ENCODE peak calls at places on chromosomes 16 and 17, in nine cellular contexts. R is LoVo; L is Caco-2; M is naive thymus-derived CD8-positive, alpha-beta T cell; X is left cardiac atrium; V is amygdala; G is stimulated activated CD4-positive, alpha-beta T cell treated with anti-CD3 and anti-CD28 coated beads, TNF-alpha, amount 100 ng/mL, for 48 hours; E is stomach; C is HS-27A. Z is an unnamed sample.

GRCh38 chr17:63911657-63912100 is 621 bp upstream of the CSHL1 start:
- DNase-seq in G (peak), M (peak), C (no peak), V (peak), L (no peak), E (peak), X (no peak), R (peak), Z (no peak)

GRCh38 chr16:303760-304505 is 21.0 kb downstream of the PDIA2 start:
- DNase-seq in V (no peak), R (no peak), X (no peak), C (no peak), E (no peak), G (no peak), L (no peak), M (no peak), Z (no peak)

GRCh38 chr17:78661092-78661770 is 84.0 kb upstream of the DNAH17 start:
- DNase-seq in C (no peak), V (no peak), L (peak), G (no peak), X (no peak), M (no peak), R (peak), E (no peak), Z (no peak)

GRCh38 chr17:47789611-47790520 is 31.7 kb downstream of the OSBPL7 start:
- DNase-seq in L (peak), M (peak), V (no peak), R (no peak), X (peak), E (peak), C (no peak), G (peak), Z (no peak)

GRCh38 chr17:29579866-29580771 is 9.3 kb downstream of the GIT1 start:
- DNase-seq in C (no peak), E (peak), M (peak), G (peak), V (peak), R (peak), L (peak), X (peak), Z (peak)

GRCh38 chr16:88968589-88969280 is 8.3 kb downstream of the CBFA2T3 start:
- DNase-seq in G (no peak), R (no peak), E (no peak), L (no peak), C (no peak), M (no peak), X (no peak), V (no peak), Z (no peak)

GRCh38 chr16:86353185-86353584 is 157.1 kb upstream of the FOXF1 start:
- DNase-seq in C (no peak), M (no peak), L (no peak), E (no peak), R (no peak), G (no peak), V (no peak), X (no peak), Z (no peak)

GRCh38 chr17:75785770-75786538 is 1.3 kb downstream of the UNK start:
- DNase-seq in X (no peak), M (no peak), V (peak), R (no peak), C (no peak), E (no peak), L (no peak), G (no peak), Z (no peak)

GRCh38 chr16:11474617-11475291 is 112.0 kb downstream of the LITAF start:
- DNase-seq in V (no peak), R (no peak), L (peak), M (no peak), C (no peak), X (no peak), E (peak), G (no peak), Z (no peak)

GRCh38 chr16:56226187-56226586 is 34.9 kb downstream of the GNAO1 start:
- DNase-seq in R (no peak), E (no peak), C (no peak), V (no peak), L (no peak), X (peak), G (no peak), M (no peak), Z (no peak)

GRCh38 chr17:50693041-50693682 is 14.6 kb downstream of the ANKRD40 start:
- DNase-seq in M (no peak), C (no peak), G (no peak), E (no peak), X (no peak), L (peak), R (peak), V (no peak), Z (no peak)

GRCh38 chr17:3879591-3880417 is 13.0 kb downstream of the CAMKK1 start:
- DNase-seq in M (no peak), R (no peak), V (no peak), L (no peak), C (no peak), G (no peak), X (no peak), E (no peak), Z (no peak)

GRCh38 chr16:89491238-89491869 is 993 bp upstream of the ANKRD11 start:
- DNase-seq in C (no peak), R (no peak), V (no peak), M (no peak), L (no peak), E (no peak), G (no peak), X (no peak), Z (no peak)

GRCh38 chr16:71353736-71354135 is 4.8 kb upstream of the CALB2 start:
- DNase-seq in R (no peak), X (no peak), V (no peak), L (peak), E (no peak), C (no peak), G (no peak), M (no peak), Z (no peak)

GRCh38 chr16:70694088-70694487 is 8.2 kb upstream of the MTSS2 start:
- DNase-seq in X (no peak), L (peak), R (peak), C (peak), V (no peak), G (no peak), E (no peak), M (no peak), Z (peak)

GRCh38 chr17:75478508-75478907 is 22.1 kb downstream of the TMEM94 start:
- DNase-seq in C (no peak), G (no peak), M (no peak), R (no peak), L (no peak), E (no peak), V (no peak), X (no peak), Z (no peak)

GRCh38 chr16:2985893-2986355 is 5.7 kb upstream of the PKMYT1 start:
- DNase-seq in L (no peak), G (no peak), E (peak), M (no peak), R (no peak), V (no peak), X (peak), C (no peak), Z (no peak)

GRCh38 chr17:39775075-39775474 is 37.3 kb downstream of the GRB7 start:
- DNase-seq in R (no peak), E (no peak), G (no peak), X (no peak), V (no peak), L (no peak), C (no peak), M (no peak), Z (no peak)

GRCh38 chr17:46851029-46851741 is at the start of gene WNT9B:
- DNase-seq in C (no peak), G (no peak), M (no peak), X (peak), L (peak), R (peak), V (no peak), E (peak), Z (no peak)

GRCh38 chr16:30778549-30779244 is 8.3 kb downstream of the ZNF629 start:
- DNase-seq in X (no peak), G (no peak), R (no peak), M (no peak), L (no peak), C (no peak), V (no peak), E (no peak), Z (no peak)

GRCh38 chr17:73165616-73166404 is 1.0 kb downstream of the SSTR2 start:
- DNase-seq in C (no peak), E (no peak), L (no peak), X (peak), G (no peak), R (no peak), V (no peak), M (no peak), Z (no peak)

GRCh38 chr16:11667221-11667823 is 933 bp upstream of the SNN start:
- DNase-seq in X (no peak), V (no peak), E (no peak), C (no peak), M (no peak), R (no peak), L (no peak), G (no peak), Z (no peak)

GRCh38 chr16:12087901-12088364 is 111.4 kb downstream of the SNX29 start:
- DNase-seq in M (no peak), G (no peak), C (no peak), L (no peak), X (no peak), R (no peak), E (peak), V (no peak), Z (no peak)

GRCh38 chr17:3566551-3566950 is 8.9 kb upstream of the TRPV3 start:
- DNase-seq in M (no peak), G (no peak), R (no peak), E (no peak), L (no peak), V (no peak), X (no peak), C (no peak), Z (no peak)

GRCh38 chr16:1183235-1183907 is 30.5 kb downstream of the CACNA1H start:
- DNase-seq in E (no peak), V (no peak), L (no peak), G (no peak), M (no peak), X (peak), R (no peak), C (no peak), Z (no peak)

GRCh38 chr17:72445055-72445991 is 324.5 kb downstream of the SOX9 start:
- DNase-seq in E (peak), R (peak), X (no peak), M (no peak), G (no peak), L (peak), V (no peak), C (no peak), Z (no peak)

GRCh38 chr17:77460514-77461046 is 319.8 kb downstream of the SEC14L1 start:
- DNase-seq in L (no peak), M (no peak), X (no peak), C (no peak), E (no peak), V (no peak), G (no peak), R (no peak), Z (no peak)

GRCh38 chr16:58494981-58495860 is 4.7 kb upstream of the NDRG4 start:
- DNase-seq in V (peak), R (no peak), E (peak), L (peak), X (peak), G (peak), M (no peak), C (peak), Z (peak)

GRCh38 chr17:37701424-37702020 is 43.3 kb downstream of the HNF1B start:
- DNase-seq in R (no peak), G (peak), L (no peak), M (peak), V (no peak), C (no peak), E (peak), X (peak), Z (no peak)

GRCh38 chr16:18833707-18834505 is 32.6 kb upstream of the ARL6IP1 start:
- DNase-seq in C (no peak), V (no peak), X (no peak), L (no peak), R (no peak), E (no peak), G (no peak), M (no peak), Z (no peak)

Z was measured in HFF-Myc.